ENCODE peak calls at places on chromosomes 11 and 22, in four cellular contexts. A is HFF-Myc, M is WTC11, X is K562. F is an unnamed sample.
A peak's percentile ranks its signal among the peaks of the same experiment; 100 is the strongest.

GRCh38 chr11:135073870-135074269 is 661.8 kb upstream of the B3GAT1 start:
- DNase-seq in A (no peak), M (no peak), X (no peak), F (no peak)

GRCh38 chr11:106137061-106137460 is 59.6 kb downstream of the AASDHPPT start:
- DNase-seq in A (no peak), M (no peak), X (no peak), F (no peak)

GRCh38 chr11:5004429-5005274 is 10.0 kb downstream of the OR51L1 start:
- DNase-seq in A (peak; percentile 9), M (peak; percentile 52), X (peak; percentile 40), F (peak; percentile 36)

GRCh38 chr11:75888391-75888790 is 73.4 kb downstream of the UVRAG start:
- DNase-seq in A (no peak), M (no peak), X (no peak), F (no peak)

GRCh38 chr11:96075532-96075959 is 151.6 kb upstream of the MTMR2 start:
- DNase-seq in A (no peak), M (no peak), X (no peak), F (no peak)

GRCh38 chr11:124633355-124633754 is 10.7 kb downstream of the TBRG1 start:
- DNase-seq in A (no peak), M (no peak), X (peak; percentile 32), F (no peak)

GRCh38 chr11:64759722-64760719 is at the start of gene PYGM:
- DNase-seq in A (no peak), M (peak; percentile 84), X (peak; percentile 36), F (no peak)

GRCh38 chr11:122661182-122661945 is 5.8 kb downstream of the UBASH3B start:
- DNase-seq in A (peak; percentile 56), M (no peak), X (no peak), F (no peak)

GRCh38 chr22:44823396-44823795 is 71.0 kb downstream of the ARHGAP8 start:
- DNase-seq in A (no peak), M (no peak), X (no peak), F (no peak)

GRCh38 chr11:109426442-109426841 is 4.5 kb downstream of the C11orf87 start:
- DNase-seq in A (no peak), M (no peak), X (no peak), F (no peak)

GRCh38 chr11:109424893-109425292 is 2.9 kb downstream of the C11orf87 start:
- DNase-seq in A (no peak), M (peak; percentile 89), X (peak; percentile 16), F (peak; percentile 79)

GRCh38 chr11:109423860-109424190 is 1.8 kb downstream of the C11orf87 start:
- DNase-seq in A (no peak), M (peak; percentile 10), X (no peak), F (no peak)

GRCh38 chr11:109423114-109423859 is 1.3 kb downstream of the C11orf87 start:
- DNase-seq in A (no peak), M (peak; percentile 44), X (no peak), F (no peak)

DNA sequence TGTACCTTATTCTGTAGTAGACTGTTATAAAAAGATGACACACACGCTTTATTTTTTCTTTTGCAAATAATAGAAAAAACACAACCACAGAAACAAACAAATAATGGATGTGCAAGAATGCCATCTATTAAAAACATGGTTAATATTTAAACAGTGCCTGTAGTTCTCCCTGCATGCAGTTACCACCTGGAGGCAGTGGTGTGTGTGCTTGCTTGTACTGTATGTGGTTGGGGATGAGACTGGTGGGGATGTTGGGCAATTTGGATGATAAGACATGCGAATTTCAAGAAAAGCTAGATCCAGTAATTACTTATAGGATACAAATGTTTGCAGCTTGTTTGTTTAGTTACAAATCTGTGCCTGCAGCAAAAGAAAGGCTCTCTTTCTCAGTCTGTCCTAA is 3.6 kb downstream of the C11orf87 start:
- DNase-seq in A (no peak), M (no peak), X (no peak), F (no peak)
- TF ChIP-seq CTCF in A (no peak), M (no peak), X (no peak), F (no peak)

GRCh38 chr22:26893711-26894110 is 236.3 kb downstream of the MIAT start:
- DNase-seq in A (no peak), M (no peak), X (no peak), F (no peak)
- TF ChIP-seq CTCF in A (no peak), M (no peak), X (no peak), F (no peak)

GRCh38 chr11:19323502-19323901 is 82.8 kb upstream of the E2F8 start:
- DNase-seq in A (no peak), M (no peak), X (no peak), F (no peak)

GRCh38 chr11:19327280-19327679 is 86.5 kb upstream of the E2F8 start:
- DNase-seq in A (no peak), M (no peak), X (no peak), F (no peak)

GRCh38 chr11:19329910-19330309 is 89.2 kb upstream of the E2F8 start:
- DNase-seq in A (no peak), M (no peak), X (no peak), F (no peak)

GRCh38 chr11:19328586-19329311 is 88.0 kb upstream of the E2F8 start:
- DNase-seq in A (no peak), M (no peak), X (no peak), F (no peak)

DNA sequence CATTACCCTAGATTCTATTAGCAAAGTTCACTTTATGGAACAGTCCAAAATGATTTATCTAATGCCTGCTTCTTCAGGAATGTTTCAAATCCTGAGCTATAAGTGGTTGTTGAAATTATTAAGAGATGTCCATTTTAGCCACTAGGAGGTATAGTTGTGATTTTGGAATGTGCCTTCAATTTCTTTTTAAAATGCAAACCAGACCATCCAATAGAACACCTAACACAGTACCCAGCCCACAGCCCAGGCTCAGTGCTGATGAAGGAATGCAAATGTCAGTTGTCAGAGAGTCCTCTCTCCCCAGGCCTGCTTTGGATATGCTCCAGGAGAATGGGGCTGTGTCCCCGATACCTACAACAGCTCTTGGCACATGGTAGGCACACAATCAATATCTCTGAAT is 85.8 kb upstream of the E2F8 start:
- DNase-seq in A (no peak), M (no peak), X (no peak), F (no peak)
- TF ChIP-seq CTCF in A (no peak), M (no peak), X (no peak), F (peak; percentile 20)

DNA sequence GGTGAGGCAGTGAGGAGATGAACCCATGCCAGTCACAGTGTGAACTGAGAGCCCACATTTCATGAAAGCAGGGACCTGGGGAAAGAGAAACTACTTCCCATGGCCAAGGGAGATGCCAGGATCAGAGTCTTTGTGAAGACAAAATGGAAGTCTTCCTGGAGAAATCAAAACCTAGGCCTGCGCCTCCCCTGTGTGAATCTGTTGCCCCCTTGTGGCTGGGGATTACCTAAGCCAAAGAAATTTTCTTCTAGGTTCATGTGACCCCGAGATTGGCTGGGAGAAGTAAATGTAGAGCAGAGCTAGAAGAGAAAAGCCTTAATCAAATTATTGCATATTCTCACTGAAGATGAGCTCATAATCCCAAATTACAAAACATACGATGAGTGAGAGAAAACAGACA is 1075.3 kb downstream of the TBC1D22A start:
- DNase-seq in A (no peak), M (peak; percentile 53), X (peak; percentile 26), F (no peak)
- TF ChIP-seq CTCF in A (no peak), M (peak; percentile 58), X (peak; percentile 64), F (peak; percentile 43)

DNA sequence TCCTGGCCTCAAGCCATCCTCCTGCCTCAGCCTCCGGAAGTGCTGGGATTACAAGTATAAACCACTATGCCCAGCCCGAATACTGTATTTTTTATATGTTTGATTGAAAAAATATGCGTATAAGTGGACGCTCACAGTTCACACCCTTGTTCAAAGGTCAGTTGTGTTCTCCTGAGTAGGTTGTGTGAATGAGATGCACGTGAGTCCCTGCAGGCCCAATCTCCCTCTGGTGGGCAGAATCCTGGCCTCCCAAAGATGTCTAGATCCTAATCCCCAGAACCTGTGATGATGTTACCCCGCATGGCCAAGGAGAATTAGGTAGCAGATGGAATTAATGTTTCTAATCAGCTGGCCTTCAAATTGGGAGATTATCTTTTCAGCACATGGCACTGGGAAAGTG is 41.9 kb downstream of the CTTN start:
- DNase-seq in A (no peak), M (no peak), X (no peak), F (no peak)
- TF ChIP-seq CTCF in A (peak; percentile 9), M (no peak), X (no peak), F (no peak)

F was measured in progenitor cell of endocrine pancreas.